ENCODE peak calls at places on chromosomes 2 and 18, in four cellular contexts. One of them, this sample, is unnamed.

GRCh38 chr18:8525692-8526091 is 83.5 kb upstream of the RAB12 start:
- DNase-seq in adrenal gland: no peak
- DNase-seq in effector memory CD4-positive, alpha-beta T cell: no peak
- DNase-seq in neural progenitor cell: peak; percentile 50
- DNase-seq in this sample: no peak

GRCh38 chr2:28729698-28730097 is 21.9 kb upstream of the PPP1CB start:
- DNase-seq in adrenal gland: no peak
- DNase-seq in effector memory CD4-positive, alpha-beta T cell: no peak
- DNase-seq in neural progenitor cell: no peak
- DNase-seq in this sample: no peak

GRCh38 chr2:159895258-159896209 is 97.5 kb upstream of the CD302 start:
- DNase-seq in adrenal gland: no peak
- DNase-seq in effector memory CD4-positive, alpha-beta T cell: no peak
- DNase-seq in neural progenitor cell: no peak
- DNase-seq in this sample: no peak

GRCh38 chr2:10961490-10961875 is 49.7 kb downstream of the KCNF1 start:
- DNase-seq in adrenal gland: no peak
- DNase-seq in effector memory CD4-positive, alpha-beta T cell: no peak
- DNase-seq in neural progenitor cell: no peak
- DNase-seq in this sample: no peak

GRCh38 chr2:112644155-112644932 is 1.4 kb upstream of the SLC20A1 start:
- DNase-seq in adrenal gland: no peak
- DNase-seq in effector memory CD4-positive, alpha-beta T cell: no peak
- DNase-seq in neural progenitor cell: peak; percentile 30
- DNase-seq in this sample: peak; percentile 78

GRCh38 chr2:140027320-140027719 is 1247.1 kb upstream of the NXPH2 start:
- DNase-seq in adrenal gland: no peak
- DNase-seq in effector memory CD4-positive, alpha-beta T cell: no peak
- DNase-seq in neural progenitor cell: peak; percentile 16
- DNase-seq in this sample: peak; percentile 17

GRCh38 chr2:71951718-71952404 is 195.8 kb downstream of the CYP26B1 start:
- DNase-seq in adrenal gland: no peak
- DNase-seq in effector memory CD4-positive, alpha-beta T cell: no peak
- DNase-seq in neural progenitor cell: no peak
- DNase-seq in this sample: no peak

GRCh38 chr2:28691774-28692281 is 59.8 kb upstream of the PPP1CB start:
- DNase-seq in adrenal gland: no peak
- DNase-seq in effector memory CD4-positive, alpha-beta T cell: no peak
- DNase-seq in neural progenitor cell: peak; percentile 75
- DNase-seq in this sample: peak; percentile 83

GRCh38 chr2:108927936-108928659 is 60.9 kb downstream of the EDAR start:
- DNase-seq in adrenal gland: peak; percentile 36
- DNase-seq in effector memory CD4-positive, alpha-beta T cell: no peak
- DNase-seq in neural progenitor cell: peak; percentile 72
- DNase-seq in this sample: peak; percentile 60

GRCh38 chr2:213187833-213188532 is 36.6 kb upstream of the IKZF2 start:
- DNase-seq in adrenal gland: no peak
- DNase-seq in effector memory CD4-positive, alpha-beta T cell: no peak
- DNase-seq in neural progenitor cell: peak; percentile 83
- DNase-seq in this sample: peak; percentile 74

GRCh38 chr2:70258532-70258875 is 567 bp downstream of the PCYOX1 start:
- DNase-seq in adrenal gland: peak; percentile 50
- DNase-seq in effector memory CD4-positive, alpha-beta T cell: no peak
- DNase-seq in neural progenitor cell: peak; percentile 59
- DNase-seq in this sample: peak; percentile 65

GRCh38 chr2:173086518-173087213 is 11.0 kb downstream of the MAP3K20 start:
- DNase-seq in adrenal gland: no peak
- DNase-seq in effector memory CD4-positive, alpha-beta T cell: no peak
- DNase-seq in neural progenitor cell: no peak
- DNase-seq in this sample: no peak

GRCh38 chr2:9251154-9252001 is 44.8 kb downstream of the ASAP2 start:
- DNase-seq in adrenal gland: no peak
- DNase-seq in effector memory CD4-positive, alpha-beta T cell: no peak
- DNase-seq in neural progenitor cell: no peak
- DNase-seq in this sample: peak; percentile 24

GRCh38 chr2:102690012-102690411 is 70.7 kb downstream of the SLC9A2 start:
- DNase-seq in adrenal gland: no peak
- DNase-seq in effector memory CD4-positive, alpha-beta T cell: no peak
- DNase-seq in neural progenitor cell: no peak
- DNase-seq in this sample: no peak

GRCh38 chr2:208970070-208970469 is 453.8 kb upstream of the MAP2 start:
- DNase-seq in adrenal gland: no peak
- DNase-seq in effector memory CD4-positive, alpha-beta T cell: no peak
- DNase-seq in neural progenitor cell: no peak
- DNase-seq in this sample: no peak

GRCh38 chr2:167018590-167018989 is 130.3 kb downstream of the XIRP2 start:
- DNase-seq in adrenal gland: no peak
- DNase-seq in effector memory CD4-positive, alpha-beta T cell: no peak
- DNase-seq in neural progenitor cell: no peak
- DNase-seq in this sample: no peak

GRCh38 chr2:9565436-9566153 is 10.0 kb upstream of the ADAM17 start:
- DNase-seq in adrenal gland: peak; percentile 86
- DNase-seq in effector memory CD4-positive, alpha-beta T cell: no peak
- DNase-seq in neural progenitor cell: no peak
- DNase-seq in this sample: no peak

GRCh38 chr2:19835818-19836281 is 65.9 kb downstream of the TTC32 start:
- DNase-seq in adrenal gland: no peak
- DNase-seq in effector memory CD4-positive, alpha-beta T cell: no peak
- DNase-seq in neural progenitor cell: no peak
- DNase-seq in this sample: no peak

GRCh38 chr2:20065885-20066602 is 14.6 kb upstream of the LAPTM4A start:
- DNase-seq in adrenal gland: peak; percentile 86
- DNase-seq in effector memory CD4-positive, alpha-beta T cell: no peak
- DNase-seq in neural progenitor cell: no peak
- DNase-seq in this sample: no peak

GRCh38 chr2:11056614-11057013 is 98.7 kb upstream of the SLC66A3 start:
- DNase-seq in adrenal gland: no peak
- DNase-seq in effector memory CD4-positive, alpha-beta T cell: no peak
- DNase-seq in neural progenitor cell: no peak
- DNase-seq in this sample: no peak

DNA sequence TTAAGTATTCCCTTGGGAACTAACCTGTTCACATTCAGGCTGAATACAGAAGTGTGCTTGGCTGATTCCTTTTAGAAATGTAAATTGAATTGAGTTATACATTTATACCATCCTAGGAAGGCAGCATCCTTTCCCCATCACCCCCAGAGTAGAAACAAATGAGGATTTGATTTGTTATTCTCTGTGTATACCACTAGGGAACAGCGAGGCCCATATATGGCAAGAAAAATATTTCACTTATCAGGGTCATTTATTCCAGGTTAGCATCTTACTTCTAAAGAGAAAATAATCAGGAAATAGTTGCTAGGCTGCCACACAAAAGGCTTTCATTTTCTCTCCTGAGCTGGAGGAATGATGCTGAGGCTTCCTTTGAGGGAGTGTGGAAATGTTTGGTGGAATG is 516.9 kb downstream of the PIK3C3 start:
- DNase-seq in adrenal gland: no peak
- DNase-seq in effector memory CD4-positive, alpha-beta T cell: no peak
- DNase-seq in neural progenitor cell: no peak
- DNase-seq in this sample: no peak
- H3K9me3 ChIP-seq in adrenal gland: no peaks in the 10 kb centered on the region
- H3K9me3 ChIP-seq in effector memory CD4-positive, alpha-beta T cell: no peaks in the 10 kb centered on the region
- H3K9me3 ChIP-seq in neural progenitor cell: no peaks in the 10 kb centered on the region
- H3K9me3 ChIP-seq in this sample: no peaks in the 10 kb centered on the region

GRCh38 chr2:16217271-16217670 is 276.9 kb downstream of the MYCN start:
- DNase-seq in adrenal gland: no peak
- DNase-seq in effector memory CD4-positive, alpha-beta T cell: no peak
- DNase-seq in neural progenitor cell: no peak
- DNase-seq in this sample: no peak
- H3K9me3 ChIP-seq in adrenal gland: no peaks in the 10 kb centered on the region
- H3K9me3 ChIP-seq in effector memory CD4-positive, alpha-beta T cell: no peaks in the 10 kb centered on the region
- H3K9me3 ChIP-seq in neural progenitor cell: no peaks in the 10 kb centered on the region
- H3K9me3 ChIP-seq in this sample: no peaks in the 10 kb centered on the region

GRCh38 chr2:16069663-16069932 is 129.2 kb downstream of the MYCN start:
- DNase-seq in adrenal gland: peak; percentile 53
- DNase-seq in effector memory CD4-positive, alpha-beta T cell: no peak
- DNase-seq in neural progenitor cell: no peak
- DNase-seq in this sample: no peak
- H3K9me3 ChIP-seq in adrenal gland: no peaks in the 10 kb centered on the region
- H3K9me3 ChIP-seq in effector memory CD4-positive, alpha-beta T cell: no peaks in the 10 kb centered on the region
- H3K9me3 ChIP-seq in neural progenitor cell: no peaks in the 10 kb centered on the region
- H3K9me3 ChIP-seq in this sample: no peaks in the 10 kb centered on the region

GRCh38 chr2:116537811-116538210 is 1276.7 kb upstream of the DDX18 start:
- DNase-seq in adrenal gland: no peak
- DNase-seq in effector memory CD4-positive, alpha-beta T cell: no peak
- DNase-seq in neural progenitor cell: no peak
- DNase-seq in this sample: no peak
- H3K9me3 ChIP-seq in adrenal gland: no peaks in the 10 kb centered on the region
- H3K9me3 ChIP-seq in effector memory CD4-positive, alpha-beta T cell: no peaks in the 10 kb centered on the region
- H3K9me3 ChIP-seq in neural progenitor cell: peaks cover 4% of the 10 kb centered on the region
- H3K9me3 ChIP-seq in this sample: no peaks in the 10 kb centered on the region

GRCh38 chr2:148251993-148252392 is 231.1 kb downstream of the MBD5 start:
- DNase-seq in adrenal gland: no peak
- DNase-seq in effector memory CD4-positive, alpha-beta T cell: no peak
- DNase-seq in neural progenitor cell: no peak
- DNase-seq in this sample: no peak

GRCh38 chr2:148255929-148256328 is 235.0 kb downstream of the MBD5 start:
- DNase-seq in adrenal gland: no peak
- DNase-seq in effector memory CD4-positive, alpha-beta T cell: no peak
- DNase-seq in neural progenitor cell: no peak
- DNase-seq in this sample: no peak

GRCh38 chr2:148257276-148257675 is 236.4 kb downstream of the MBD5 start:
- DNase-seq in adrenal gland: no peak
- DNase-seq in effector memory CD4-positive, alpha-beta T cell: no peak
- DNase-seq in neural progenitor cell: no peak
- DNase-seq in this sample: no peak

GRCh38 chr2:148252646-148253045 is 231.8 kb downstream of the MBD5 start:
- DNase-seq in adrenal gland: no peak
- DNase-seq in effector memory CD4-positive, alpha-beta T cell: no peak
- DNase-seq in neural progenitor cell: no peak
- DNase-seq in this sample: no peak

GRCh38 chr2:148253716-148254115 is 232.8 kb downstream of the MBD5 start:
- DNase-seq in adrenal gland: no peak
- DNase-seq in effector memory CD4-positive, alpha-beta T cell: no peak
- DNase-seq in neural progenitor cell: no peak
- DNase-seq in this sample: no peak
- H3K9me3 ChIP-seq in adrenal gland: peaks cover 3% of the 10 kb centered on the region
- H3K9me3 ChIP-seq in effector memory CD4-positive, alpha-beta T cell: no peaks in the 10 kb centered on the region
- H3K9me3 ChIP-seq in neural progenitor cell: peaks cover 12% of the 10 kb centered on the region
- H3K9me3 ChIP-seq in this sample: peaks cover 29% of the 10 kb centered on the region

GRCh38 chr2:240528406-240529040 is 29.3 kb downstream of the ANKMY1 start:
- DNase-seq in adrenal gland: no peak
- DNase-seq in effector memory CD4-positive, alpha-beta T cell: no peak
- DNase-seq in neural progenitor cell: no peak
- DNase-seq in this sample: no peak

GRCh38 chr2:240524963-240525718 is 32.6 kb downstream of the ANKMY1 start:
- DNase-seq in adrenal gland: no peak
- DNase-seq in effector memory CD4-positive, alpha-beta T cell: no peak
- DNase-seq in neural progenitor cell: no peak
- DNase-seq in this sample: no peak

GRCh38 chr2:240526521-240526920 is 31.3 kb downstream of the ANKMY1 start:
- DNase-seq in adrenal gland: no peak
- DNase-seq in effector memory CD4-positive, alpha-beta T cell: no peak
- DNase-seq in neural progenitor cell: no peak
- DNase-seq in this sample: no peak

GRCh38 chr2:240525802-240526201 is 32.0 kb downstream of the ANKMY1 start:
- DNase-seq in adrenal gland: no peak
- DNase-seq in effector memory CD4-positive, alpha-beta T cell: no peak
- DNase-seq in neural progenitor cell: no peak
- DNase-seq in this sample: no peak

GRCh38 chr2:240527153-240527750 is 30.5 kb downstream of the ANKMY1 start:
- DNase-seq in adrenal gland: no peak
- DNase-seq in effector memory CD4-positive, alpha-beta T cell: no peak
- DNase-seq in neural progenitor cell: no peak
- DNase-seq in this sample: no peak
- H3K9me3 ChIP-seq in adrenal gland: peaks cover 15% of the 10 kb centered on the region
- H3K9me3 ChIP-seq in effector memory CD4-positive, alpha-beta T cell: peaks cover 3% of the 10 kb centered on the region
- H3K9me3 ChIP-seq in neural progenitor cell: peaks cover 7% of the 10 kb centered on the region
- H3K9me3 ChIP-seq in this sample: peaks cover 13% of the 10 kb centered on the region

DNA sequence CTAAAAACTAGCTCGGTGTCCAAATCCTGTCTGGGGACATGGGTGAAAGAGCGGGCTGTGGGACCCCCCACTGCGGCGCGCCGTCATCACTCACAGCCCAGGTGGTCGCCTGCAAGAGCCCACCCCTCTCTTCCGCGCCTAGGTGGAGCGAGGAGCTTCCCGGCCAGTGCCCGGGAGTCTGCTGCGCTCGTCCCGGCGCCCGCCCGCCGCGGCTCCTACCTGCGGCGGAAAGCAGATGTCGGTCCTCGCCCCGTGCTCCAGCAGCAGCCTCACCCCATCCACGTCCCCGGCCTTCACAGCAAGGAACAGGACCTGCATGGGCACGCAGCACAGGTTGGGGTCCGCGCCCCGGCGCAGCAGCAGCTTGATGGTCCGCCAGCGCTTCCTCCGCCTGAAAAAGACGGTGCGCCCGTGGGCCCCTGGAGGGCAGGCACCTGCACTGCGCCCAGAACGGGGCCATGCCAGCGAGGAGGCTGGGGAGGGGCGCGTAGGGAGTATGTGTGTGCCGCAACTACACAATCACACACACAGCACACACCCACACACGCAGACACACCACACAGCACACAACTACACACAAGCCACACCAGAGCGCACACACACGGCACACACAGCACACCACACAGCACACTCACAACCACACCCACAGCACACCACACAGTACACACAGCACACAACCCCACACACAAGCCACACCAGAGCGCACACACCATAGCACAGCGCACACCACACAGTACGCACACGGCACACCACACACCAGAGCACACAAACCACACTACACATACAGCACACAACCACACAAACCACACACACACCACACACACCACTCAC is 37.4 kb downstream of the ANKMY1 start:
- DNase-seq in adrenal gland: no peak
- DNase-seq in effector memory CD4-positive, alpha-beta T cell: no peak
- DNase-seq in neural progenitor cell: peak; percentile 47
- DNase-seq in this sample: no peak
- H3K9me3 ChIP-seq in adrenal gland: no peaks in the 10 kb centered on the region
- H3K9me3 ChIP-seq in effector memory CD4-positive, alpha-beta T cell: no peaks in the 10 kb centered on the region
- H3K9me3 ChIP-seq in neural progenitor cell: no peaks in the 10 kb centered on the region
- H3K9me3 ChIP-seq in this sample: peaks cover 3% of the 10 kb centered on the region

This sample was measured in Caco-2.